ENCODE peak calls at places on chromosome 18, in five cellular contexts. U is H4; T is astrocyte of the spinal cord; E is stimulated activated CD8-positive, alpha-beta memory T cell treated with anti-CD3 and anti-CD28 coated beads, Interleukin-12 subunit alpha, Interleukin-12 subunit beta, amount 100 ng/mL, for 4 hours; G is A549. J is an unnamed sample.

GRCh38 chr18:78480531-78481054 is 499.0 kb upstream of the SALL3 start:
- DNase-seq in U (no peak), T (no peak), E (no peak), G (no peak), J (no peak)

GRCh38 chr18:36200354-36200771 is 13.1 kb downstream of the MOCOS start:
- DNase-seq in U (no peak), T (no peak), E (no peak), G (no peak), J (no peak)

GRCh38 chr18:5582054-5582453 is 38.3 kb upstream of the EPB41L3 start:
- DNase-seq in U (peak), T (peak), E (no peak), G (no peak), J (no peak)

GRCh38 chr18:70496749-70497294 is 208.0 kb downstream of the SOCS6 start:
- DNase-seq in U (no peak), T (no peak), E (no peak), G (no peak), J (no peak)

GRCh38 chr18:55185391-55185790 is 226.1 kb upstream of the CCDC68 start:
- DNase-seq in U (no peak), T (peak), E (no peak), G (no peak), J (no peak)

GRCh38 chr18:75107931-75108276 is 101.0 kb downstream of the PTGR3 start:
- DNase-seq in U (no peak), T (no peak), E (no peak), G (no peak), J (no peak)

GRCh38 chr18:48824231-48824970 is 126.4 kb downstream of the SMAD7 start:
- DNase-seq in U (no peak), T (no peak), E (no peak), G (no peak), J (no peak)

GRCh38 chr18:79723036-79723435 is 43.4 kb downstream of the CTDP1 start:
- DNase-seq in U (no peak), T (no peak), E (no peak), G (no peak), J (no peak)

GRCh38 chr18:48728204-48728833 is 189.5 kb downstream of the CTIF start:
- DNase-seq in U (peak), T (peak), E (no peak), G (no peak), J (no peak)

GRCh38 chr18:51226068-51226467 is 28.6 kb upstream of the MEX3C start:
- DNase-seq in U (no peak), T (no peak), E (no peak), G (no peak), J (no peak)

GRCh38 chr18:37668971-37669747 is 103.6 kb upstream of the CELF4 start:
- DNase-seq in U (peak), T (no peak), E (no peak), G (no peak), J (no peak)

GRCh38 chr18:79935098-79935480 is 16.4 kb downstream of the SLC66A2 start:
- DNase-seq in U (no peak), T (no peak), E (no peak), G (no peak), J (no peak)

GRCh38 chr18:49953416-49953815 is 140.1 kb upstream of the ACAA2 start:
- DNase-seq in U (no peak), T (no peak), E (no peak), G (no peak), J (no peak)

GRCh38 chr18:35142270-35142605 is 98.6 kb upstream of the ZNF397 start:
- DNase-seq in U (no peak), T (no peak), E (no peak), G (no peak), J (no peak)

GRCh38 chr18:63017977-63018376 is 301.6 kb downstream of the BCL2 start:
- DNase-seq in U (no peak), T (no peak), E (no peak), G (no peak), J (no peak)

GRCh38 chr18:68428026-68428425 is 286.9 kb downstream of the TMX3 start:
- DNase-seq in U (peak), T (peak), E (no peak), G (no peak), J (no peak)

GRCh38 chr18:52657063-52657462 is 317.1 kb downstream of the DCC start:
- DNase-seq in U (no peak), T (no peak), E (no peak), G (no peak), J (no peak)

GRCh38 chr18:63508634-63509033 is 31.9 kb downstream of the SERPINB5 start:
- DNase-seq in U (no peak), T (no peak), E (no peak), G (no peak), J (no peak)

GRCh38 chr18:52766002-52766540 is 426.1 kb downstream of the DCC start:
- DNase-seq in U (no peak), T (no peak), E (no peak), G (no peak), J (no peak)

GRCh38 chr18:5728566-5728965 is 166.8 kb downstream of the TMEM200C start:
- DNase-seq in U (no peak), T (no peak), E (no peak), G (no peak), J (no peak)

GRCh38 chr18:59994357-59994756 is 94.6 kb downstream of the PMAIP1 start:
- DNase-seq in U (peak), T (peak), E (no peak), G (peak), J (no peak)

GRCh38 chr18:66728951-66729350 is 125.1 kb upstream of the CDH19 start:
- DNase-seq in U (no peak), T (no peak), E (no peak), G (no peak), J (no peak)

GRCh38 chr18:59954746-59955145 is 55.0 kb downstream of the PMAIP1 start:
- DNase-seq in U (no peak), T (peak), E (no peak), G (peak), J (no peak)

GRCh38 chr18:69865656-69866241 is 81.9 kb downstream of the CD226 start:
- DNase-seq in U (no peak), T (no peak), E (no peak), G (no peak), J (no peak)

GRCh38 chr18:73594749-73595148 is 552.9 kb downstream of the FBXO15 start:
- DNase-seq in U (no peak), T (no peak), E (no peak), G (no peak), J (no peak)

GRCh38 chr18:25533088-25533676 is 181.2 kb upstream of the ZNF521 start:
- DNase-seq in U (no peak), T (no peak), E (no peak), G (no peak), J (no peak)

GRCh38 chr18:8667846-8668245 is 37.5 kb upstream of the MTCL1 start:
- DNase-seq in U (no peak), T (peak), E (no peak), G (no peak), J (no peak)

GRCh38 chr18:79394438-79395307 is 1.1 kb upstream of the NFATC1 start:
- DNase-seq in U (peak), T (peak), E (peak), G (peak), J (peak)

GRCh38 chr18:6219116-6219717 is 195.5 kb downstream of the L3MBTL4 start:
- DNase-seq in U (peak), T (peak), E (no peak), G (peak), J (no peak)

GRCh38 chr18:9825571-9826073 is 60.2 kb upstream of the TXNDC2 start:
- DNase-seq in U (peak), T (peak), E (no peak), G (peak), J (no peak)

GRCh38 chr18:10140928-10141327 is 227.1 kb downstream of the VAPA start:
- DNase-seq in U (peak), T (no peak), E (no peak), G (peak), J (no peak)

J was measured in CD4-positive, alpha-beta memory T cell.